ENCODE peak calls at places on chromosome 13, in four cellular contexts. O is GM12878, A is K562, D is WTC11. N is an unnamed sample.

GRCh38 chr13:33316890-33317289 is 31.3 kb upstream of the STARD13 start:
- DNase-seq in O (no peak), A (no peak), D (no peak), N (no peak)

GRCh38 chr13:23462815-23463559 is 29.5 kb upstream of the SACS start:
- DNase-seq in O (no peak), A (no peak), D (no peak), N (no peak)

GRCh38 chr13:101565327-101565726 is 112.9 kb downstream of the ITGBL1 start:
- DNase-seq in O (no peak), A (no peak), D (no peak), N (no peak)

GRCh38 chr13:39536906-39537305 is 66.1 kb downstream of the LHFPL6 start:
- DNase-seq in O (no peak), A (no peak), D (no peak), N (no peak)

GRCh38 chr13:59281453-59281852 is 882.3 kb downstream of the DIAPH3 start:
- DNase-seq in O (no peak), A (no peak), D (no peak), N (peak; percentile 41)

GRCh38 chr13:91308299-91308698 is 39.2 kb upstream of the MIR17HG start:
- DNase-seq in O (no peak), A (no peak), D (no peak), N (peak; percentile 60)

GRCh38 chr13:78680064-78680463 is 21.1 kb upstream of the OBI1 start:
- DNase-seq in O (no peak), A (no peak), D (no peak), N (no peak)

GRCh38 chr13:96499646-96500045 is 409.7 kb downstream of the HS6ST3 start:
- DNase-seq in O (no peak), A (no peak), D (no peak), N (no peak)

GRCh38 chr13:111953546-111954178 is 113.3 kb upstream of the SOX1 start:
- DNase-seq in O (no peak), A (no peak), D (no peak), N (no peak)

GRCh38 chr13:28545583-28546333 is 50.8 kb upstream of the FLT1 start:
- DNase-seq in O (no peak), A (no peak), D (no peak), N (no peak)

GRCh38 chr13:56314755-56315154 is 826.0 kb upstream of the PRR20A start:
- DNase-seq in O (no peak), A (no peak), D (no peak), N (peak; percentile 49)

GRCh38 chr13:20609145-20609544 is 42.2 kb downstream of the IFT88 start:
- DNase-seq in O (no peak), A (no peak), D (no peak), N (no peak)

GRCh38 chr13:55199132-55199531 is 1941.6 kb upstream of the PRR20A start:
- DNase-seq in O (no peak), A (no peak), D (no peak), N (peak; percentile 11)

DNA sequence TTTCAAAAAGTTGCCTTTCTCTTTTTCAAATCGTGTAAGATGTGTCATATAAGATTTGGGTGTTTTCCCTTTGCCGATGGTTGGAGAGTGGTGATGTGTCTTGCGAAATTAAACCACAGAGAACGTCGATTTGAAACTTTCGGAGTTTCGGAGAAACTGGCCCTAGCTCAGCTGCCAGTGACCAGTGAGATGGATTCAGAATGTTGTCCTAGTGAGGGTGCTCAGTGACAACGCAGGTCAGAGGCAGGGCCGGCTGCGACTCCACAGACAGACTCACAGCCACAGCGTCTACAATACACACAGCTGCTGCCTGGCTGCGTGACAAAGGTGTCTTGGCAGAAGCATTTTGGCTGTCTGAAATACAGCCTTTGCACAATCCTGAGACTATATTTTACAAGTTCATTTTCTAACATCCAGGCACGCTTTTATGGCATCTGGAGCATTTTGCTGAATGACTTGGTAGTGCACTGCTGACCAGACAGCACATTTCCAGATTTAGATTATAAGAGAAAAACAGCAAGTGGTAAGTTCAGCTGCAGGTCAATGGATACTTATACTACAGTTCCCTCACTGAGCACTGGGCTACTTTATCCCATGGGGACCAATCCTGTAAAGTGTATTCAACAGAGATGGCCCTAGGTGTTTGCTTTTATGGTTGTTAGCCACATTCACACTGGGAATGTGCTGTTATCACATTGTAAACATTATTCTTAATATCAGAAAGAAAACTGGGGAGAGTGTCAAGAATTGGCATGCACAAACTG is 207.5 kb downstream of the KCNRG start:
- DNase-seq in O (no peak), A (no peak), D (peak; percentile 14), N (no peak)
- TF ChIP-seq CREB1 in O (peak; percentile 57), A (no peak), D (no peak), N (no peak)

DNA sequence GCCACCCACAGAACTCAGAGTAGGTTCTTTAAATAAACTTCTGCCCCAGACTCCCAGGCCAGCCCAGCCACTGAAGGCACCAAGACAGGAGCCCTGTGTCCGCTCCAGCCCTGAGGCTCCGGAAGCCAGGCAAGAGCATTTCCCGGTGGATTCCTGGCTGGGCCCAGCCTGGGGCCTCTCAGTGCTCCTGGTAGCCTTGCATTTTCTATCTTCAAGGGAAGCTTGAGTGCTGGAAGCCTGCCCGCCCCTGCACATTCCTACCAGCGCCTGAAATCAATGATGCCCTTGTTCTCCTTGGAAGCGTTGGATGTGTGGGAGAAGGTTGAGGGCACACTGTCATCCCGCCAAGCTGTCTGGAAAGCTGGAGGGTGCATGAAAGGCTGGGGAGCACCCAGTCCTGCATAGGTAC is 70.3 kb downstream of the ALOX5AP start:
- DNase-seq in O (no peak), A (no peak), D (no peak), N (peak; percentile 29)
- TF ChIP-seq CREB1 in O (no peak), A (no peak), D (no peak), N (no peak)

DNA sequence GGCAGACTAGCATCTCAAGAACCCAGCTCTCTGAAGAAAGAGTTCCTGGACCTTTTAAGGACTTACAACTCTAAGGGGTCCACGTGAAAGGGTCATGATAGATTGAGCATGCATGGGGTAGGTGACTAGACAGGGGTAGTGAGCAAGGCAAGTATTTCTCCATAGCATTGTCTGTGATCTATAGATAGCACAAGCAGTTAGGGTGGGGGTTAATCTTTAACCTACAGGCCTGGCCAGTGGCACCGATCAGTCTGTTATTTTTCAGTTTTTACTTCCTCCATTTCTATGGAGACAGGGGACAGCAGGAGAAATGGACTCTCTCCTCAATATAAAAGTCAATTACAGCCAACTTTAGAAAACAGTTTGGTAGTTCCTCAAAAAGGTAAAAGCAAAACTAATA is 983.6 kb downstream of the SLITRK1 start:
- DNase-seq in O (no peak), A (no peak), D (no peak), N (no peak)
- TF ChIP-seq CREB1 in O (no peak), A (no peak), D (no peak), N (no peak)

DNA sequence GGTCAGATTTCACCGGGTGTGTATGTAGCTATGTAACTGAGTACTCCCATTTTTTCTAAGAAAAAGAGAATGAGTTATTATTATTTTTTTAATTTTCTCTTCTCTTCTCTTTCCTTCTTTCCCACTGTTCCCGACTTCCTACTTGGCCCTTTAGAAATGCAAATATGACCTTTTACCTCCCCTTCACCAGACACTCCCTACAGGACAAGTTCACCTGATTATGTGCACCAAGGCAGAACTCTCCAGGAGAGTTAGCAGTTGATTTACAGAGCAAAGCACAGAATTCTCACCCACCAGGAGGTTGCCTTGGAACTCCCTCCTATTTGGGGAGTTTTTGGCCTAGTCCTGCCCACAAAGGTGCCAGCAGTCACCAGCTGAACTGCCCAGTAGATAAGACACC is 49.5 kb upstream of the GPR12 start:
- DNase-seq in O (no peak), A (no peak), D (no peak), N (no peak)
- TF ChIP-seq CREB1 in O (no peak), A (no peak), D (no peak), N (no peak)

GRCh38 chr13:93254775-93255174 is 28.2 kb downstream of the GPC6 start:
- DNase-seq in O (no peak), A (no peak), D (no peak), N (no peak)
- TF ChIP-seq CREB1 in O (no peak), A (no peak), D (no peak), N (no peak)

GRCh38 chr13:26440111-26440510 is 117.4 kb upstream of the WASF3 start:
- DNase-seq in O (no peak), A (no peak), D (no peak), N (no peak)
- TF ChIP-seq CREB1 in O (no peak), A (no peak), D (no peak), N (no peak)

GRCh38 chr13:113726961-113727411 is 32.0 kb upstream of the TMEM255B start:
- DNase-seq in O (no peak), A (no peak), D (no peak), N (no peak)

GRCh38 chr13:113724780-113725315 is 34.2 kb upstream of the TMEM255B start:
- DNase-seq in O (peak; percentile 12), A (peak; percentile 67), D (peak; percentile 76), N (peak; percentile 83)

GRCh38 chr13:113724016-113724758 is 34.8 kb upstream of the TMEM255B start:
- DNase-seq in O (no peak), A (no peak), D (no peak), N (no peak)

GRCh38 chr13:113723400-113724015 is 35.5 kb upstream of the TMEM255B start:
- DNase-seq in O (no peak), A (no peak), D (no peak), N (no peak)

GRCh38 chr13:113722921-113723320 is 36.1 kb upstream of the TMEM255B start:
- DNase-seq in O (no peak), A (no peak), D (no peak), N (no peak)
- TF ChIP-seq CREB1 in O (no peak), A (no peak), D (no peak), N (no peak)

GRCh38 chr13:38398810-38399493 is 49.3 kb downstream of the UFM1 start:
- DNase-seq in O (no peak), A (no peak), D (no peak), N (no peak)

GRCh38 chr13:38395505-38395803 is 45.8 kb downstream of the UFM1 start:
- DNase-seq in O (no peak), A (no peak), D (no peak), N (no peak)

GRCh38 chr13:38399540-38399939 is 49.9 kb downstream of the UFM1 start:
- DNase-seq in O (no peak), A (no peak), D (no peak), N (no peak)

GRCh38 chr13:38405216-38405615 is 55.6 kb downstream of the UFM1 start:
- DNase-seq in O (no peak), A (no peak), D (no peak), N (no peak)

GRCh38 chr13:38401276-38401675 is 51.6 kb downstream of the UFM1 start:
- DNase-seq in O (no peak), A (no peak), D (no peak), N (no peak)
- TF ChIP-seq CREB1 in O (no peak), A (no peak), D (no peak), N (no peak)

N was measured in GM23338.